ENCODE peak calls at places on chromosomes 1 and 21, in four cellular contexts. C, M, R and O are unnamed samples.

GRCh38 chr1:160862151-160863061 is at the start of gene CD244:
- DNase-seq in C (no peak), M (no peak), R (no peak), O (no peak)

GRCh38 chr1:20732071-20732587 is 374 bp downstream of the SH2D5 start:
- DNase-seq in M (no peak), C (peak), R (peak), O (peak)

GRCh38 chr21:45404726-45405270 is at the start of gene COL18A1:
- DNase-seq in R (peak), C (peak), M (peak), O (peak)

GRCh38 chr1:96361961-96362360 is 359.6 kb upstream of the PTBP2 start:
- DNase-seq in C (no peak), R (no peak), M (no peak), O (no peak)

GRCh38 chr1:47713333-47713953 is 275.6 kb downstream of the FOXD2 start:
- DNase-seq in M (no peak), C (no peak), R (no peak), O (no peak)

GRCh38 chr1:150262388-150263320 is 5.1 kb downstream of the CA14 start:
- DNase-seq in R (no peak), M (no peak), C (no peak), O (no peak)

GRCh38 chr1:223737342-223737741 is 25.0 kb downstream of the CAPN2 start:
- DNase-seq in R (no peak), M (no peak), C (no peak), O (no peak)

GRCh38 chr1:53349968-53350852 is 22.3 kb upstream of the LRP8 start:
- DNase-seq in M (no peak), R (peak), C (no peak), O (no peak)

GRCh38 chr1:33060579-33061083 is 20.3 kb upstream of the AZIN2 start:
- DNase-seq in M (no peak), C (no peak), R (no peak), O (peak)

GRCh38 chr1:42961560-42962091 is 3.0 kb upstream of the SLC2A1 start:
- DNase-seq in M (no peak), C (no peak), R (no peak), O (peak)

GRCh38 chr1:42831273-42831672 is 14.1 kb upstream of the SVBP start:
- DNase-seq in R (no peak), M (peak), C (no peak), O (no peak)

GRCh38 chr1:55088413-55088812 is 49.1 kb downstream of the PCSK9 start:
- DNase-seq in C (no peak), M (no peak), R (no peak), O (no peak)

GRCh38 chr1:36387141-36387949 is 1.6 kb upstream of the STK40 start:
- DNase-seq in C (no peak), R (no peak), M (no peak), O (peak)

GRCh38 chr1:157700711-157701110 is at the start of gene FCRL3:
- DNase-seq in C (no peak), M (no peak), R (no peak), O (no peak)

GRCh38 chr1:8889925-8890785 is 11.7 kb upstream of the ENO1 start:
- DNase-seq in R (no peak), M (peak), C (no peak), O (peak)

GRCh38 chr1:180365039-180365438 is 135.0 kb downstream of the LHX4 start:
- DNase-seq in C (no peak), R (no peak), M (peak), O (no peak)

GRCh38 chr1:25094229-25094628 is 138.1 kb downstream of the SYF2 start:
- DNase-seq in R (no peak), M (no peak), C (no peak), O (no peak)

GRCh38 chr1:25088180-25088701 is 144.1 kb downstream of the SYF2 start:
- DNase-seq in C (no peak), R (no peak), M (no peak), O (no peak)

GRCh38 chr1:25088946-25089345 is 143.4 kb downstream of the SYF2 start:
- DNase-seq in R (no peak), C (no peak), M (no peak), O (no peak)

GRCh38 chr1:25091671-25092070 is 140.6 kb downstream of the SYF2 start:
- DNase-seq in C (no peak), R (no peak), M (no peak), O (no peak)

DNA sequence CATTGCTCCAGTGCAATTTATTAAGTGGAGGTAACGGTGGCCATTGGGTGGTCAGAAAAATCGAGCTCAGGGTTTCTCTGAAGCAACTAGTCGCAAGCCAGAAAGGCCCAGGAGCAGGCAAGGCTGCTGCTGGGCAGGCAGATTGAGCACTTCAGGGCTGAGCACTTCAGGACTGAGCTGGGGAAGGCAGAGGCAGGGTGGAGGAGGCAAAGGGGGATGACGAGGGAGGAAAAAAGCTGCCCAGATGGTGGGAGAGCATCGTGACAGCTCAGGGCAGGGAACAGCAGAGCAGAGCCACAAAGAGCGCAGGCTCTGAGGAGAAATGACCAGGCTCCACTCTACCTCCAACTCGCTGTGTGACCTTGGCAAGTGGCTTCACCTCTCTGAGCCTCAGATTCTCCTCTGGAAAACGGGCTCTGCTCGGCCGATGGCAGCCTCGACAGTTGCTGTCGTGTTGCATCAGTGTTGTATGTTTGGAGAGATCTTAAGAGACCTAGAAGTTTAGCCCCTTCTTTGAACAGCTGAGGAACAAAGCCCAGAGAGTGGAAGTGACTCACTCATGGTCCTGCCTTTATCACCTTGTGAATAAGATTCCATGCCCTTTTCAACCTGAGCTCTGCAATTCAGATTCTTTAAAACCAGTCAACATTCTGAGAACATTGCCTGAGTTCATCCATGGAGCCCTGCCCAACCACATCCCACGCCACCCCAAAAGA is 141.4 kb downstream of the SYF2 start:
- DNase-seq in R (no peak), M (no peak), C (no peak), O (no peak)
- TF ChIP-seq RFX5 in R (no peak), M (no peak), C (no peak), O (no peak)

GRCh38 chr1:177824508-177824982 is 145.3 kb downstream of the SEC16B start:
- DNase-seq in C (no peak), M (no peak), R (no peak), O (no peak)

GRCh38 chr1:177820213-177820612 is 149.6 kb downstream of the SEC16B start:
- DNase-seq in R (no peak), C (no peak), M (no peak), O (no peak)

GRCh38 chr1:177830531-177830930 is 139.3 kb downstream of the SEC16B start:
- DNase-seq in R (no peak), M (no peak), C (no peak), O (no peak)

GRCh38 chr1:177825276-177825903 is 144.5 kb downstream of the SEC16B start:
- DNase-seq in R (no peak), M (no peak), C (no peak), O (no peak)
- TF ChIP-seq RFX5 in R (no peak), M (no peak), C (no peak), O (no peak)

DNA sequence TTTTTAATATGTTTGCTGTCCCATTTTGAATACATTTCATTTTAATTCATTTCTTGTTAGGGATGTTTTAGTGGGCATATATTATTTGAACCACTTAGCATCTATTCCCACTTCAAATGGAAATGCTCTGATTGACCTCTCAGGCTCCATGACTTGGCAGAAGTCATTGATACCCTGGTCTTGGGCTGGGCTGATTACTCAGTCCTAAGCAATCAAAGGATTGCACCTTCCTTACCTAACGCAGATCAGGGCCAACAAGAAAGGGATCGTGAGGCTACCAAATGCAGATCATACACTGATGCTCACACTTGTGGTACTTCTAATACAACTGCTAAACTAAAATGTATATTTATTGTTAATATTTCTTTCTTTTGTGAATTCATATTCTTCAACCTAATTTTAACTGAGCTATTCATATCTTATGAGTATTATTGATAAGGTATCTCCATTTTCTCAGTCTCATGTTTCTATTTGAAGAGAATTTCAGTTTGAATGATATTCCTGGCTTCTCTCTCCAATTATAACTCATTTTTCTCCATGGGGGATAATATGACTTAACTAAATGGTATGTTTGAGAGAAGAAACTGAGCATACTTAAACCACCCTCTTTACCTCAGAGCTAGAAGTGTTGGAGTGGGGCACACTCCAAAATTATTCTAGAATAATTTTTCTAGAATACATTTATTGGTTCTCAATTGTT is 615.5 kb upstream of the ADAMTS5 start:
- DNase-seq in C (no peak), M (no peak), R (no peak), O (peak)
- TF ChIP-seq RFX5 in C (no peak), M (no peak), R (no peak), O (no peak)

DNA sequence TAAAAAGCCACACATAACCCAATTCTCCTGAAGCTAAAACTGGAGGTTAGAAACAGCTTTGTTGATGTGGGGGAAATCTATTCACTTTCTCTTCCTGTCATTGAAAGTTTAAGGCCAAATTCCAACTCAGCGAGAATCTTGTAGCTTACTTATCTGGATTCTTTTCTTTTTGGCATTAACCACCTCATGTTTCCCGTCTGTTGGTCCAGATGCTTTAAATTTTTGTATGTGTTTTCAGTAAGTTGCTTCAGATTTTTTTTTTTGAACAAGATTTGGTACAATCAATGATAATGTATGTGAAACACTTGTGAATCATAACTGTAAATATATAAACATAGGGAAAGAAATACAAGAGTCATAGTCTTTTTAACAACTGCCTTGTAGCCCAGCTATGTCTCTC is 33.7 kb upstream of the NEK7 start:
- DNase-seq in C (no peak), M (no peak), R (no peak), O (peak)
- TF ChIP-seq RFX5 in C (no peak), M (no peak), R (no peak), O (no peak)

GRCh38 chr1:162849711-162850110 is 11.3 kb downstream of the CCDC190 start:
- DNase-seq in M (no peak), C (no peak), R (no peak), O (peak)
- TF ChIP-seq RFX5 in M (no peak), C (no peak), R (no peak), O (no peak)

GRCh38 chr1:111909010-111909409 is 80.5 kb downstream of the KCND3 start:
- DNase-seq in C (no peak), M (no peak), R (no peak), O (no peak)
- TF ChIP-seq RFX5 in C (no peak), M (no peak), R (no peak), O (no peak)

GRCh38 chr1:7539772-7540175 is 231.3 kb upstream of the VAMP3 start:
- DNase-seq in R (peak), M (peak), C (no peak), O (peak)
- TF ChIP-seq RFX5 in R (no peak), M (no peak), C (no peak), O (no peak)

DNA sequence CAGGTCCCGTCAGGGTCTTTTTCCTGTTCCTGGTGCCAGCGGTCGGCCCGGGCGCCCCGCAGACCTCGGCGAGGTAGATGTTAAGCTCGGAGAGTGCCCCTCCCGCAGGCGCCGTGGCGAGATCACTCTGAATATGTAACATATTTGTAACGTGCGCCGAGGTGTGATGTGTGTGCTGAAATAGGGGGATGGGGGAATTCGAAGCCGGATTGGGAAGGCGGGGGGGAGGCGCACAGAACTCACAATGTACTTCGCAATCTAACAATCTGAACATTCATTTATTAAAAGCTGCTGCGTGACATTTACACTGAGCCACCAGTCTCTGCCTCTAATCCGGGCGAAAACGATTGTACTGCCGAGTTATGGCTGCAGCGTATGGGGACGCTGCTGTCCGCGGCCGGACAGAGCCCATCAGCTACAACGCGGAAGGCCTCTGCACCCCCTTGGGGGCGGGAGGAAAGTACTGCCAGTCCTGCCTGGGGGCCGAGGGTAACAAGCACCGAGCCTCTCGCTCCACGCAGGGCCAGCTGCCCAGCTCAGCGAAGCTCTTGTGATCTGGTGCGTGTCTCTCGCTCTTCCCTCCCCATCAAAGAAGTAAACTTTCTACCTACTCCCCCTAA is 8.3 kb upstream of the BARHL2 start:
- DNase-seq in C (no peak), M (no peak), R (peak), O (no peak)
- TF ChIP-seq RFX5 in C (no peak), M (no peak), R (no peak), O (no peak)

DNA sequence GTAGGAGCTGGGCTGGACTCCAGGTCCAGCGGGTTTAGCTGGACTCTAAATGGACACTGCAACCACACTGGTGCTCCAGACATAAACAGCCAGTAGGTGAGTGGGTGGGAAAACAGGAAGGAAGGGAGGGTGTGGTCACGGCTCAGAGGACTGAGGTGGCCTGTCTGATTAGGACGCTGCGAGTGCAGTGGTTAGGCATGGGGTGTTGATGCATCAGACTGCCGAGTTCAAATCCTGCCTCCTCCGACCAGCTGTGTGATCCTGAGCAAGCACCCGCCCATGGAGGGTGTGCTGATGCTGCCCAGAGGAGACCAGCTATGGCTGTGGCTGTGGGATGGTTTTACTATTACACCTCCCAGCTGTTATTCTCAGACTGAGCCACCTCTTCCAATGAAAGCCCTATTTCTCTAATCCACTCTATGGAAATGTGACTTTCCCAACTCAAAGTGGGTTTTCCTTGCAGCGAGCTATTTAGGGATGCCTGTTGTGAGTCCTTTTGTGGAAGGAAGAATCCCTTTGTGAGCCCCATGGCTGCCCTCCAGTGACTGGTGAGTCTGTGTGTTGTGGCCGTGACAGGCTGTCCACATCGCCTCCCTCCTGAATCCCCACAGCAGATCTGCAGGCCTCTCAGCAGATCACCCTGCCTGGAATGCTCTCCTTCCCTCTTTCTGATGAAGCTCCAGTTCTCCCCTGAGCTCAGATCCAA is 56.6 kb upstream of the EDN2 start:
- DNase-seq in M (peak), C (no peak), R (no peak), O (peak)
- TF ChIP-seq RFX5 in M (no peak), C (no peak), R (no peak), O (no peak)